ENCODE peak calls at places on chromosomes 11 and 22, in six cellular contexts. H is IMR-90, G is neuronal stem cell, R is H9, L is H1, M is mesenchymal stem cell. C is an unnamed sample.

GRCh38 chr22:40396882-40397281 is 26.5 kb downstream of the SGSM3 start:
- DNase-seq in R (peak), G (peak), M (peak), L (peak), H (peak), C (peak)

GRCh38 chr22:27663812-27664211 is 137.7 kb downstream of the MN1 start:
- DNase-seq in M (no peak), H (peak), L (no peak), G (no peak), R (no peak), C (no peak)

GRCh38 chr22:19962909-19963806 is 21.5 kb upstream of the TXNRD2 start:
- DNase-seq in R (peak), G (no peak), L (peak), H (peak), M (peak), C (peak)

GRCh38 chr11:10414659-10415058 is 40.4 kb upstream of the AMPD3 start:
- DNase-seq in L (no peak), G (no peak), R (no peak), H (peak), M (no peak), C (peak)

GRCh38 chr22:39954584-39955055 is 5.6 kb upstream of the TMA7B start:
- DNase-seq in R (no peak), M (peak), G (no peak), H (peak), L (no peak), C (no peak)

GRCh38 chr11:14614223-14614622 is 29.4 kb upstream of the PDE3B start:
- DNase-seq in G (no peak), L (no peak), M (no peak), H (no peak), R (no peak), C (no peak)

GRCh38 chr11:106187860-106188456 is 110.5 kb downstream of the AASDHPPT start:
- DNase-seq in M (no peak), L (no peak), H (no peak), R (no peak), G (no peak), C (peak)

GRCh38 chr11:106087815-106088435 is 10.5 kb downstream of the AASDHPPT start:
- DNase-seq in G (peak), M (peak), R (peak), L (no peak), H (peak), C (peak)

GRCh38 chr11:118996926-118997626 is 862 bp upstream of the CENATAC start:
- DNase-seq in H (peak), G (no peak), L (no peak), R (peak), M (peak), C (peak)

GRCh38 chr11:64339754-64340408 is at the start of gene CCDC88B:
- DNase-seq in L (no peak), M (no peak), R (no peak), G (no peak), H (no peak), C (no peak)

GRCh38 chr22:23197836-23198235 is 17.5 kb downstream of the BCR start:
- DNase-seq in M (no peak), G (no peak), R (no peak), H (no peak), L (no peak), C (no peak)

GRCh38 chr11:20670932-20671403 is 1.6 kb downstream of the NELL1 start:
- DNase-seq in L (peak), G (no peak), H (no peak), M (no peak), R (peak), C (peak)

GRCh38 chr11:4851033-4851432 is 2.0 kb upstream of the OR51S1 start:
- DNase-seq in G (no peak), L (no peak), R (no peak), M (no peak), H (peak), C (peak)

GRCh38 chr11:128029219-128029722 is 558.1 kb downstream of the ETS1 start:
- DNase-seq in G (no peak), H (no peak), R (no peak), M (no peak), L (no peak), C (no peak)

GRCh38 chr11:34962034-34962433 is 45.6 kb downstream of the PDHX start:
- DNase-seq in L (no peak), H (no peak), M (no peak), G (no peak), R (no peak), C (no peak)

GRCh38 chr11:43992138-43992537 is 49.7 kb downstream of the C11orf96 start:
- DNase-seq in H (no peak), M (no peak), G (no peak), L (no peak), R (no peak), C (no peak)

GRCh38 chr11:108906826-108907225 is 242.0 kb downstream of the DDX10 start:
- DNase-seq in M (no peak), G (no peak), L (no peak), R (no peak), H (peak), C (no peak)

GRCh38 chr11:23751280-23751679 is 745.6 kb upstream of the LUZP2 start:
- DNase-seq in H (no peak), M (no peak), G (no peak), L (no peak), R (no peak), C (no peak)

GRCh38 chr22:44915441-44915840 is 94.4 kb downstream of the PHF21B start:
- DNase-seq in M (no peak), L (no peak), R (no peak), H (no peak), G (no peak), C (no peak)

GRCh38 chr11:65316979-65317786 is 2.5 kb downstream of the CDC42EP2 start:
- DNase-seq in L (peak), R (peak), G (no peak), H (peak), M (peak), C (peak)

GRCh38 chr22:46262449-46263207 is 515 bp downstream of the PKDREJ start:
- DNase-seq in R (peak), L (peak), M (peak), G (no peak), H (peak), C (peak)

GRCh38 chr11:120128392-120129172 is 9.3 kb downstream of the TRIM29 start:
- DNase-seq in M (no peak), L (no peak), G (no peak), R (no peak), H (peak), C (no peak)

GRCh38 chr22:41757507-41757906 is 43.0 kb upstream of the CCDC134 start:
- DNase-seq in G (no peak), H (no peak), L (no peak), M (no peak), R (no peak), C (no peak)

DNA sequence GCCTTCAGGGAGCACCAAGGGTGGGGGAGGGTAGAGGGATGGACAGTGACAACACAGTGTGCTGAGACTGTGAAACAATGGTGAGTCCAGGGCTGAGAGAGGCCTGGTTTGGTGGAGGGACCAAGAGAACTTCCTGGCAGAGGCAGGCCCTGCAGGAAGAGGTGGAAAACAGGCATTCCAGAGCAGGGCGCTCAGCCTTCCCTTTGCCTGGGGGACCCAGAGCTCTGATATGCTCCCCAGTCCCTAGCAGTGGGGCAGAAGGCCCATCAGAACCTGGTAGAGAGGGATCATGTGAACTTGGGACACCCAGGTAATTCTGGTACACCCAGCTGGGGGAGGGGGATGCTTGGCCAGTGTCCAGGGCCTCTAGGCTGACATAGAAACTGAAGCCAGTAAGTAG is 17.2 kb upstream of the UVRAG start:
- DNase-seq in H (peak), M (no peak), G (no peak), L (no peak), R (no peak), C (no peak)
- H2BK15ac ChIP-seq in H (no peak), M (no peak), G (no peak), L (no peak), R (no peak), C (no peak)

GRCh38 chr11:117606807-117607206 is 190.2 kb downstream of the DSCAML1 start:
- DNase-seq in H (no peak), L (no peak), M (no peak), R (no peak), G (no peak), C (no peak)
- H2BK120ac ChIP-seq in H (no peak), L (no peak), M (no peak), R (no peak), G (no peak), C (no peak)

DNA sequence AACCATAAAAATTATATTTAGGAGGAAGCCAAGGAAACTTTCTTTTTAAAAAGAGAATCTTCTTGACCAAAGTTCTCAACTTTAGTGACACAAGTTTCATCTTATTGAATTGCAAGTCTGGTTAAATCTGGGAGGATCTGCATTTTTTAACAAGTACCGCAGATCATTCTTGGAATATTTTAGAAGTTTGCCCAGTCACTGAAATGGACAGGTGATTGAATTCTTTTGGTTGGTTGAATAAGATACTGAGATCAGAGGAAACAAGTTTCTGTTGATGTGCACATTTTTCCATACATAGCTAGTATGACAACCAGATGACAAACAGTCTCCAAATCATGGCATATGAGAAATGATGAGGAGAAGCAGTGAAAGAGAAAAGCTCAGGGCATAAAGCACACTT is 50.2 kb downstream of the SLN start:
- DNase-seq in H (no peak), R (no peak), L (no peak), G (no peak), M (no peak), C (no peak)
- H2BK15ac ChIP-seq in H (no peak), R (no peak), L (no peak), G (no peak), M (no peak), C (no peak)

DNA sequence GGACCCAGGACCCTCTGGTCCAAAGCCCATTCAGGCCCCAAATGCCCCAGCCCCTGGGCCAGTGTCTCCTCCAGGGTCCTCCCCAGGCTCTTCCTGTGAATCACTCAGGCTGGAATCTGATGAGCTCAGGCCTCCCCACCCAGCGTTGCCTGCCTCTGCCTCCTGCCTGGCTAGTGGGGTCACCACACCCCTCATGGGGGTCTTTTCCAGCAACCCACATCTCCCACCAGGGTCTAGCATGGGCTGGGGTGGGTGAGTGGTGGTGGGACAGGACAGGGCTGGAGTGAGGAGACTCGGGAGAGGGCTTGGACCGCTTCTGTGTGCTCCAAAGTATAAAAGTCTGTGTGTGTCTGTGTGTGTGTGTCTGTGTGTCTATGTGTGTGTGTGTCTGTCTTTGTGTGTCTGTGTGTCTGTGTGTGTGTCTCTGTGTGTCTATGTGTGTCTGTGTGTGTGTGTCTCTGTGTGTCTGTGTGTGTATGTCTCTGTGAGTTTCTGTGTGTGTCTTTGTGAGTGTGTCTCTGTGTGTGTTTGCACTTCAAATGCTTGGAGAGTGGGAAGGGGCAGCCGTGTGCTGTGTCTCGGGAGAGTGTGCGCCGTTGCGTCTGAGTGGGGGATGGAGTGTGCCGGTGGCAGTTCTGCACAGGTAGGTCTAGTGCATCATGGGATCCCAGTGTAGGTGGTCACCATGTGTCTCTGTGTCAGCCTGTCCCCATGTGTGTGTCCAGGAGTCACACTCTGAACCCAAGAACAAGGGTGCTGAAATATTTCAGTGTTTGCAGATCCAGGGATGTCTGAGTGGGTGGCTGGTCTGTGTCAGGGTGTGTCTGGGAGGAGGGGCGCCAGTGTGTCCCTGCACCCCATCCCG is 8.8 kb downstream of the RIN1 start:
- DNase-seq in G (no peak), H (peak), R (no peak), M (peak), L (peak), C (peak)
- H2BK120ac ChIP-seq in G (no peak), H (peak), R (no peak), M (peak), L (peak), C (no peak)